ENCODE peak calls at places on chromosomes 7 and 10, in eight cellular contexts. D, X, N, T, G, V, L and U are unnamed samples.

GRCh38 chr10:48900296-48900695 is 39.3 kb downstream of the LRRC18 start:
- DNase-seq in D (no peak), X (no peak), N (no peak), T (no peak), G (no peak), V (peak), L (no peak), U (no peak)

GRCh38 chr10:11015371-11015934 is 2.2 kb upstream of the CELF2 start:
- DNase-seq in D (no peak), X (no peak), N (no peak), T (no peak), G (no peak), V (no peak), L (no peak), U (no peak)

GRCh38 chr10:19904202-19904661 is 88.0 kb downstream of the PLXDC2 start:
- DNase-seq in D (peak), X (no peak), N (no peak), T (no peak), G (no peak), V (peak), L (no peak), U (no peak)

GRCh38 chr7:10122573-10123100 is 851.0 kb upstream of the PHF14 start:
- DNase-seq in D (no peak), X (no peak), N (peak), T (no peak), G (no peak), V (no peak), L (no peak), U (no peak)

GRCh38 chr10:44576715-44577191 is 191.9 kb upstream of the CXCL12 start:
- DNase-seq in D (peak), X (no peak), N (no peak), T (no peak), G (no peak), V (no peak), L (no peak), U (no peak)

GRCh38 chr7:27642271-27642670 is 20.4 kb downstream of the HIBADH start:
- DNase-seq in D (no peak), X (no peak), N (no peak), T (no peak), G (no peak), V (no peak), L (no peak), U (no peak)

GRCh38 chr7:21374134-21374533 is 53.7 kb upstream of the SP4 start:
- DNase-seq in D (no peak), X (no peak), N (no peak), T (no peak), G (no peak), V (no peak), L (no peak), U (no peak)

GRCh38 chr7:105014725-105015630 is 973 bp downstream of the KMT2E start:
- DNase-seq in D (peak), X (peak), N (peak), T (peak), G (peak), V (peak), L (peak), U (no peak)

GRCh38 chr7:3558410-3558809 is 257.4 kb downstream of the SDK1 start:
- DNase-seq in D (no peak), X (no peak), N (peak), T (no peak), G (no peak), V (no peak), L (no peak), U (no peak)

GRCh38 chr10:112758961-112759360 is 191.1 kb upstream of the TCF7L2 start:
- DNase-seq in D (no peak), X (no peak), N (no peak), T (no peak), G (no peak), V (no peak), L (no peak), U (no peak)

GRCh38 chr10:121310151-121310711 is 288.0 kb downstream of the FGFR2 start:
- DNase-seq in D (no peak), X (no peak), N (no peak), T (no peak), G (no peak), V (peak), L (no peak), U (no peak)

GRCh38 chr7:70694357-70694908 is 437.5 kb upstream of the GALNT17 start:
- DNase-seq in D (peak), X (no peak), N (peak), T (peak), G (no peak), V (peak), L (peak), U (no peak)

GRCh38 chr7:140060788-140061606 is 1.8 kb downstream of the PARP12 start:
- DNase-seq in D (peak), X (no peak), N (no peak), T (peak), G (no peak), V (peak), L (peak), U (no peak)

GRCh38 chr7:42972703-42973500 is 40.7 kb downstream of the MRPL32 start:
- DNase-seq in D (peak), X (no peak), N (no peak), T (peak), G (peak), V (no peak), L (no peak), U (peak)

GRCh38 chr7:126818393-126819196 is 434.1 kb downstream of the GRM8 start:
- DNase-seq in D (no peak), X (no peak), N (no peak), T (no peak), G (no peak), V (no peak), L (no peak), U (no peak)
- TF ChIP-seq CTCF in D (no peak), X (no peak), N (no peak), T (no peak), G (no peak), V (no peak), L (no peak), U (no peak)

GRCh38 chr10:43263551-43264323 is 3.1 kb downstream of the RASGEF1A start:
- DNase-seq in D (no peak), X (no peak), N (no peak), T (peak), G (no peak), V (no peak), L (peak), U (peak)
- TF ChIP-seq CTCF in D (peak), X (no peak), N (peak), T (no peak), G (no peak), V (peak), L (no peak), U (no peak)

DNA sequence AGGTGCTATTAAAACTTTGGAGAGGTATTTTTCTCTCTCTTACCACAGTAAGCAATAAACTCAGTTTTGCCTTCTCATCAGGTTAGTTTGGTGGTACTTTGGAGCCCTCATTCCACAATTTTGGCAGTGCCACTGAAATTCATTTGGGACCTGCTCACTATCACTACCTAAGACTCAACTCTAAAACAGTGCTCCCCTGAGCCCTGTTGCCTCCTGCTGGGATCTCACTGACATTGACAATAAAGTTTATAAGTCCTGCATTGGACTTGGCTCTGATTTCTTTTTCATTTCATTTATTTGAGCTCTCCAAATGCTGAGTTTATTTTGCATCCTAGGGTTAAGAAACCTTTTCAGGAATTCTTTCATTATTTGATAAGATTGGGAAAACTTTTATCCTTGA is 130.8 kb upstream of the HPS1 start:
- DNase-seq in D (no peak), X (no peak), N (no peak), T (no peak), G (no peak), V (no peak), L (no peak), U (no peak)
- TF ChIP-seq CTCF in D (no peak), X (no peak), N (no peak), T (no peak), G (no peak), V (no peak), L (no peak), U (no peak)

GRCh38 chr7:114047889-114048288 is 129.1 kb upstream of the PPP1R3A start:
- DNase-seq in D (peak), X (no peak), N (no peak), T (no peak), G (no peak), V (peak), L (no peak), U (no peak)
- TF ChIP-seq CTCF in D (no peak), X (no peak), N (no peak), T (no peak), G (no peak), V (no peak), L (no peak), U (no peak)

GRCh38 chr10:123043409-123043925 is 34.7 kb downstream of the ACADSB start:
- DNase-seq in D (peak), X (peak), N (peak), T (peak), G (no peak), V (peak), L (no peak), U (no peak)
- TF ChIP-seq CTCF in D (peak), X (peak), N (peak), T (peak), G (peak), V (peak), L (peak), U (no peak)

DNA sequence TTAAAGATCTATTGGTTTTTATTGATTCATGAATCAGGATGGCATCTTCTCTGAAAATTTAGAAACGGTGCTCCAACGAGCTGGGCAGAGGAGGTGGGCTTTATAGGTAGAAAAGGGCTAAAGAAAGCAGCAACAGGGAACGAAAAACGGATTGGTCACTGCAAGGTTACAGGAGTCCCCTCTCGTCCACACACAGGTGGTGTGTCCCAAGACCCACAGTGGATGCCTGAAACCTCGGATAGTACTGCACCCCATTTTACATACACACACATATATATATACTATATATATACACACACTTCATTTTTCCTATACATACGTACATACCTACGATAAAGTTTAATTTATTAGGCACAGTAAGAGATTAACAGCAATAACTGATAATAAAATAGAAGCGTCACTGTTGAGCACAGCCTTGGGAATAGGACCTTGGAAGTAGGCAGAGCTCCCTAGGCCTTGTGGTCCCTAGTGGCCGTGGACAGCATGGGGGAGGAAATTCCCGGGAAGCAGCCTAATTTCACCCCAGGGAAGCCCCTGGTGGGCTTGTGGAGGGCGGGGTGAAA is 737 bp upstream of the NUB1 start:
- DNase-seq in D (no peak), X (no peak), N (no peak), T (no peak), G (no peak), V (no peak), L (no peak), U (no peak)
- TF ChIP-seq CTCF in D (peak), X (no peak), N (no peak), T (no peak), G (peak), V (no peak), L (no peak), U (no peak)

GRCh38 chr7:13989138-13989943 is at the start of gene ETV1:
- DNase-seq in D (peak), X (peak), N (peak), T (peak), G (peak), V (no peak), L (peak), U (peak)
- TF ChIP-seq CTCF in D (peak), X (no peak), N (no peak), T (no peak), G (peak), V (no peak), L (peak), U (no peak)

DNA sequence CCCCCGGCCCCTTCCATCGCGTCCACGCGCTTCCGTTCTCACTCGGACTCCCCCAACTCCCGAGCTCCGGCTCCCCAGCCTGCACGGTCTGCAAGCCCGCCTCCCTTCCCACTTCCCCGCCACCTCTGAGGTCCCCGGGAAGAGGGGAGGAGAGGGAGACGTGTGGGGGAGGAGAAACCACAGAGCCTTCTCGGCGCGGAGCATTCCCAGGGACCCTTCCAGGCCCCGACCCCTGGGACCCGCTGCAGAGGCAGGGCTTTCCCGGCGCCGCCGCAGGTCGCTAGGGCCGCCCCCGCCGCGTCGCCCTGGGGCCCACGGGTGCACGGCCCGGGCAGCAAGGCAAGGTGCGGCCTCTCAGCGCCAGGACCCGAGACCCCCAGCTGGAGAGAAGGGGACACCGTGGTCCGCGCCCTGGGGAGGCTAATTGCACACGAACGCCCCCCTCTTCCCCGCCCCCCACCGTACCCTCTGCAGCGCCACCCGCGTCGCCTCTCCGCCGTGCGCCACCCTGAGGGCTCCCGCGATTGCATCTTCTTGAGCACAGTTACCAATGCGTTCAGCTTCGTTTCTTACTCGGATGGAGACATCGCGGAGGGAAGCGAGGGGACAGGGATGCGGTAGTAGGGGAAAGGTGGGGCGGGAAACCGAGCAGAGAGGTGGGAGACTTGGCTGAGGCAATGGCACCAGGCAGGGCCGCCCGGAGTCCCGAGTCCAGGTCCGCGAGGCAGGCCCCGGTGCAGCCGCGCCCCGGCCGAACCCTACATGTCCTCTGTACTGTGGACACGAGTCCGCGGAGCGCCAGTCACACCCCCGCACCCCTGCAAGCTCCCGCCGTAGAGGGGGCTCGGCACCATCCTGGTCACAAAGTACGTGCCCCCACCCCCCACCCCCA is 29.0 kb downstream of the SKIDA1 start:
- DNase-seq in D (peak), X (peak), N (peak), T (peak), G (peak), V (peak), L (peak), U (no peak)
- TF ChIP-seq CTCF in D (peak), X (peak), N (no peak), T (peak), G (peak), V (peak), L (peak), U (no peak)